ENCODE peak calls at places on chromosomes 7 and 10, in seven cellular contexts. T, I, X, J, M, F and P are unnamed samples.
A peak's percentile ranks its signal among the peaks of the same experiment; 100 is the strongest.

GRCh38 chr7:157845203-157845810 is 508.5 kb downstream of the DNAJB6 start:
- DNase-seq in I (no peak), J (no peak), X (no peak), T (no peak), F (no peak), M (no peak), P (no peak)

GRCh38 chr10:110214380-110214826 is 7.0 kb downstream of the MXI1 start:
- DNase-seq in X (no peak), J (no peak), F (no peak), T (no peak), M (no peak), I (no peak), P (no peak)

GRCh38 chr10:125094826-125095225 is 65.5 kb downstream of the CTBP2 start:
- DNase-seq in I (no peak), X (peak; percentile 28), F (no peak), M (no peak), J (no peak), T (no peak), P (no peak)

GRCh38 chr7:141700291-141700847 is 1.6 kb downstream of the DENND11 start:
- DNase-seq in I (no peak), J (no peak), M (no peak), F (no peak), X (peak; percentile 38), T (no peak), P (no peak)

GRCh38 chr7:94304878-94305277 is 89.8 kb upstream of the COL1A2 start:
- DNase-seq in M (no peak), F (no peak), T (no peak), J (no peak), I (no peak), X (no peak), P (no peak)

GRCh38 chr10:34580214-34580613 is 234.9 kb downstream of the PARD3 start:
- DNase-seq in T (no peak), J (no peak), F (no peak), M (no peak), X (no peak), I (no peak), P (no peak)

GRCh38 chr10:118792501-118792900 is 37.7 kb upstream of the CACUL1 start:
- DNase-seq in J (no peak), I (no peak), T (no peak), M (no peak), F (peak; percentile 17), X (peak; percentile 84), P (no peak)

GRCh38 chr10:112585052-112585451 is 138.0 kb downstream of the VTI1A start:
- DNase-seq in F (no peak), J (no peak), T (no peak), I (no peak), X (peak; percentile 92), M (no peak), P (peak; percentile 7)

GRCh38 chr10:69087600-69088470 is at the start of gene SRGN:
- DNase-seq in J (no peak), X (peak; percentile 74), M (no peak), I (no peak), F (peak; percentile 81), T (peak; percentile 89), P (no peak)

GRCh38 chr7:17770710-17771375 is 169.5 kb downstream of the SNX13 start:
- DNase-seq in T (no peak), I (no peak), X (no peak), J (no peak), F (no peak), M (no peak), P (no peak)

GRCh38 chr7:73861305-73861704 is 346 bp downstream of the TMEM270 start:
- DNase-seq in T (no peak), J (no peak), X (no peak), I (no peak), F (no peak), M (no peak), P (no peak)

GRCh38 chr7:79420464-79420863 is 33.0 kb downstream of the MAGI2 start:
- DNase-seq in I (no peak), T (no peak), M (no peak), F (no peak), J (peak; percentile 40), X (peak; percentile 90), P (no peak)

GRCh38 chr7:154167051-154167450 is 114.9 kb downstream of the DPP6 start:
- DNase-seq in F (no peak), T (no peak), M (no peak), X (no peak), J (no peak), I (peak; percentile 55), P (no peak)

GRCh38 chr7:149620961-149621360 is 123.4 kb upstream of the ZNF746 start:
- DNase-seq in M (no peak), T (peak; percentile 77), X (no peak), F (peak; percentile 14), I (no peak), J (no peak), P (no peak)

GRCh38 chr10:48605786-48606529 is 1.1 kb upstream of the ARHGAP22 start:
- DNase-seq in M (no peak), J (no peak), T (peak; percentile 22), X (peak; percentile 77), F (no peak), I (no peak), P (no peak)

GRCh38 chr10:71323407-71323806 is 4.3 kb downstream of the SLC29A3 start:
- DNase-seq in I (peak; percentile 54), F (no peak), T (no peak), M (peak; percentile 58), X (peak; percentile 55), J (no peak), P (peak; percentile 15)

GRCh38 chr10:125016123-125016522 is 74.2 kb downstream of the ZRANB1 start:
- DNase-seq in I (peak; percentile 28), J (no peak), M (no peak), X (no peak), T (no peak), F (no peak), P (no peak)

GRCh38 chr7:123798527-123799188 is 46.3 kb upstream of the HYAL4 start:
- DNase-seq in M (no peak), I (no peak), J (peak; percentile 17), F (no peak), X (no peak), T (no peak), P (no peak)

GRCh38 chr10:15472431-15473400 is 101.6 kb upstream of the FAM171A1 start:
- DNase-seq in T (no peak), J (no peak), I (no peak), F (no peak), M (no peak), X (peak; percentile 83), P (no peak)

GRCh38 chr10:122154733-122155366 is 116.2 kb upstream of the BTBD16 start:
- DNase-seq in J (peak; percentile 30), X (peak; percentile 91), I (no peak), M (no peak), F (no peak), T (no peak), P (peak; percentile 95)
- H3K4me3 ChIP-seq in J (no peak overlapping the region), X (peak overlapping the region; percentile 43), I (no peak overlapping the region), M (no peak overlapping the region), F (no peak overlapping the region), T (no peak overlapping the region), P (peak overlapping the region; percentile 45)

GRCh38 chr7:100483101-100483727 is 513 bp upstream of the NYAP1 start:
- DNase-seq in X (peak; percentile 70), M (peak; percentile 78), J (peak; percentile 88), F (peak; percentile 80), T (peak; percentile 84), I (peak; percentile 99), P (no peak)
- H3K4me3 ChIP-seq in X (peak overlapping the region; percentile 69), M (peak overlapping the region; percentile 57), J (peak overlapping the region; percentile 96), F (peak overlapping the region; percentile 65), T (peak overlapping the region; percentile 66), I (peak overlapping the region; percentile 51), P (peak overlapping the region; percentile 38)

GRCh38 chr10:132185601-132186487 is 904 bp upstream of the DPYSL4 start:
- DNase-seq in J (peak; percentile 85), I (no peak), F (peak; percentile 37), X (peak; percentile 59), T (peak; percentile 60), M (no peak), P (no peak)
- H3K4me3 ChIP-seq in J (no peak overlapping the region), I (peak overlapping the region; percentile 59), F (no peak overlapping the region), X (no peak overlapping the region), T (no peak overlapping the region), M (peak overlapping the region; percentile 42), P (peak overlapping the region; percentile 46)

DNA sequence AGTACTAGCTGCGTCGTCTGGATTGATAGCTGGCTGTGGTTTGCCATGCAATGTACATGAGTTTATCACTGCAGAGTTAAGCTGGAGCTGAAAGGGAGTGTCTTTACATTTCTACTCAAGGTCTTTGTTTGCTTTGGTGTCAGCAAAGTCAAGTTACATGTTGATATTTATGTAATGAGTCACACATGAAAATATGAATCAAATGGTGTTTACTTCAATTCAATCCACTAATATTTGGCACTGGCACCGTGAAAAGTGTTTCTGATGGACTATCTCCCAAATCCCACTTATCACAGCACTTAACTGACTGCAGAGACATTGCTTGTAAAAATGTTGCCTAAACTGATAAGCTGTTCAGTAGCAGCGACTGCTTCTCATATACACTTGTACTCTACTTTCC is 395.9 kb downstream of the TFEC start:
- DNase-seq in F (no peak), T (no peak), X (peak; percentile 13), I (no peak), M (no peak), J (peak; percentile 28), P (peak; percentile 15)
- H3K4me3 ChIP-seq in F (no peak overlapping the region), T (no peak overlapping the region), X (no peak overlapping the region), I (no peak overlapping the region), M (no peak overlapping the region), J (no peak overlapping the region), P (no peak overlapping the region)

DNA sequence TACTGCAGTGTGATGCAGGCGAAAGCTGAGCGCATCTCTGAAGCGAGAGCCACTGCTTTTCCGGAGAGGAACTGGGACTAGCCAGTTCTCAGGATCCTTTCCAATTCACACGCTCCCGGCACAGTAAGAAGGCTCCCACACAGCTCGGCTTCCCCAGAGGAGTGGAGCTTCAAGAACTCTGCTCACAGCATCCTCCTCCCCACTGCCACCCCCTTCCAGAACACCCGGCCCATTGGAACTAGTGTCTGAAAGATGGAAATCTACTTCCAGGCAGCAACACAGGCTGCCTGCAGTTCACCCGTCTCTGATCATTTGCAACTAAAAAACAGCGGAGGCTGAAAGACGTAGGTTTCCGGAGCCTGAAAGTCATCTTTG is at the start of gene DGKB:
- DNase-seq in I (peak; percentile 52), M (peak; percentile 20), F (peak; percentile 6), X (peak; percentile 69), J (peak; percentile 18), T (no peak), P (no peak)
- H3K4me3 ChIP-seq in I (peak within 1 kb of the TSS; percentile 54), M (peak within 1 kb of the TSS; percentile 12), F (peak within 1 kb of the TSS; percentile 9), X (peak within 1 kb of the TSS; percentile 75), J (peak within 1 kb of the TSS; percentile 38), T (no peak within 1 kb of the TSS), P (no peak within 1 kb of the TSS)

GRCh38 chr10:75008952-75009351 is 102.5 kb upstream of the SAMD8 start:
- DNase-seq in X (no peak), T (no peak), M (no peak), I (no peak), F (no peak), J (no peak), P (no peak)
- H3K4me3 ChIP-seq in X (no peak overlapping the region), T (no peak overlapping the region), M (no peak overlapping the region), I (no peak overlapping the region), F (no peak overlapping the region), J (no peak overlapping the region), P (no peak overlapping the region)

GRCh38 chr10:122298598-122299301 is 27.7 kb downstream of the BTBD16 start:
- DNase-seq in X (peak; percentile 89), J (peak; percentile 89), M (peak; percentile 79), F (peak; percentile 76), I (peak; percentile 80), T (peak; percentile 65), P (no peak)
- H3K4me3 ChIP-seq in X (peak overlapping the region; percentile 44), J (no peak overlapping the region), M (no peak overlapping the region), F (no peak overlapping the region), I (peak overlapping the region; percentile 1), T (no peak overlapping the region), P (peak overlapping the region; percentile 14)